ENCODE peak calls at places on chromosomes 2 and 18, in seven cellular contexts. One of them, this sample, is unnamed.

GRCh38 chr2:101970901-101971300 is 20.9 kb upstream of the IL1R2 start:
- DNase-seq in progenitor cell of endocrine pancreas: no peak
- DNase-seq in WERI-Rb-1: no peak
- DNase-seq in stomach: no peak
- DNase-seq in BJ: no peak
- DNase-seq in fibroblast of pulmonary artery: peak; percentile 65
- DNase-seq in ovary: no peak
- DNase-seq in this sample: no peak

GRCh38 chr2:236113425-236113824 is 54.8 kb downstream of the GBX2 start:
- DNase-seq in ovary: no peak
- DNase-seq in progenitor cell of endocrine pancreas: no peak
- DNase-seq in stomach: no peak
- DNase-seq in BJ: no peak
- DNase-seq in WERI-Rb-1: peak; percentile 19
- DNase-seq in fibroblast of pulmonary artery: no peak
- DNase-seq in this sample: no peak

GRCh38 chr2:20599861-20600461 is 50.9 kb downstream of the HS1BP3 start:
- DNase-seq in fibroblast of pulmonary artery: no peak
- DNase-seq in progenitor cell of endocrine pancreas: no peak
- DNase-seq in ovary: peak; percentile 31
- DNase-seq in stomach: peak; percentile 24
- DNase-seq in BJ: no peak
- DNase-seq in WERI-Rb-1: peak; percentile 58
- DNase-seq in this sample: peak; percentile 35

GRCh38 chr2:217932661-217933325 is 70.0 kb downstream of the TNS1 start:
- DNase-seq in progenitor cell of endocrine pancreas: no peak
- DNase-seq in fibroblast of pulmonary artery: peak; percentile 73
- DNase-seq in BJ: no peak
- DNase-seq in ovary: no peak
- DNase-seq in stomach: no peak
- DNase-seq in WERI-Rb-1: no peak
- DNase-seq in this sample: no peak

GRCh38 chr2:122927217-122927616 is 1097.9 kb upstream of the CNTNAP5 start:
- DNase-seq in progenitor cell of endocrine pancreas: no peak
- DNase-seq in fibroblast of pulmonary artery: peak; percentile 28
- DNase-seq in ovary: no peak
- DNase-seq in BJ: no peak
- DNase-seq in WERI-Rb-1: no peak
- DNase-seq in stomach: no peak
- DNase-seq in this sample: no peak

GRCh38 chr2:164792316-164793127 is 49.1 kb downstream of the COBLL1 start:
- DNase-seq in progenitor cell of endocrine pancreas: no peak
- DNase-seq in BJ: no peak
- DNase-seq in ovary: no peak
- DNase-seq in WERI-Rb-1: no peak
- DNase-seq in stomach: no peak
- DNase-seq in fibroblast of pulmonary artery: no peak
- DNase-seq in this sample: no peak

GRCh38 chr2:105449083-105449482 is 50.2 kb upstream of the FHL2 start:
- DNase-seq in WERI-Rb-1: no peak
- DNase-seq in stomach: peak; percentile 53
- DNase-seq in BJ: no peak
- DNase-seq in ovary: no peak
- DNase-seq in fibroblast of pulmonary artery: no peak
- DNase-seq in progenitor cell of endocrine pancreas: no peak
- DNase-seq in this sample: no peak

GRCh38 chr18:40866013-40866644 is 1088.9 kb upstream of the PIK3C3 start:
- DNase-seq in fibroblast of pulmonary artery: no peak
- DNase-seq in WERI-Rb-1: peak; percentile 19
- DNase-seq in stomach: no peak
- DNase-seq in BJ: no peak
- DNase-seq in ovary: no peak
- DNase-seq in progenitor cell of endocrine pancreas: no peak
- DNase-seq in this sample: peak; percentile 3

GRCh38 chr18:38006541-38006940 is 440.9 kb upstream of the CELF4 start:
- DNase-seq in BJ: no peak
- DNase-seq in stomach: no peak
- DNase-seq in ovary: no peak
- DNase-seq in WERI-Rb-1: no peak
- DNase-seq in progenitor cell of endocrine pancreas: no peak
- DNase-seq in fibroblast of pulmonary artery: no peak
- DNase-seq in this sample: no peak

GRCh38 chr2:218898109-218898878 is 17.6 kb downstream of the WNT10A start:
- DNase-seq in ovary: peak; percentile 85
- DNase-seq in BJ: no peak
- DNase-seq in WERI-Rb-1: peak; percentile 55
- DNase-seq in progenitor cell of endocrine pancreas: peak; percentile 65
- DNase-seq in fibroblast of pulmonary artery: peak; percentile 43
- DNase-seq in stomach: peak; percentile 79
- DNase-seq in this sample: peak; percentile 90

GRCh38 chr18:11178951-11179549 is 29.7 kb upstream of the PIEZO2 start:
- DNase-seq in progenitor cell of endocrine pancreas: no peak
- DNase-seq in ovary: peak; percentile 45
- DNase-seq in BJ: no peak
- DNase-seq in fibroblast of pulmonary artery: peak; percentile 28
- DNase-seq in stomach: no peak
- DNase-seq in WERI-Rb-1: no peak
- DNase-seq in this sample: no peak

GRCh38 chr2:7083580-7084509 is 166.6 kb downstream of the RNF144A start:
- DNase-seq in BJ: no peak
- DNase-seq in progenitor cell of endocrine pancreas: no peak
- DNase-seq in ovary: no peak
- DNase-seq in stomach: no peak
- DNase-seq in fibroblast of pulmonary artery: peak; percentile 60
- DNase-seq in WERI-Rb-1: peak; percentile 53
- DNase-seq in this sample: no peak

GRCh38 chr2:225411452-225411851 is 11.9 kb downstream of the NYAP2 start:
- DNase-seq in WERI-Rb-1: no peak
- DNase-seq in fibroblast of pulmonary artery: no peak
- DNase-seq in progenitor cell of endocrine pancreas: no peak
- DNase-seq in stomach: no peak
- DNase-seq in BJ: no peak
- DNase-seq in ovary: no peak
- DNase-seq in this sample: no peak

GRCh38 chr2:126635281-126635680 is 20.7 kb upstream of the GYPC start:
- DNase-seq in WERI-Rb-1: no peak
- DNase-seq in stomach: no peak
- DNase-seq in ovary: no peak
- DNase-seq in progenitor cell of endocrine pancreas: no peak
- DNase-seq in BJ: no peak
- DNase-seq in fibroblast of pulmonary artery: peak; percentile 93
- DNase-seq in this sample: no peak

GRCh38 chr2:136448986-136449780 is 316.2 kb upstream of the THSD7B start:
- DNase-seq in ovary: no peak
- DNase-seq in BJ: no peak
- DNase-seq in WERI-Rb-1: no peak
- DNase-seq in stomach: no peak
- DNase-seq in progenitor cell of endocrine pancreas: no peak
- DNase-seq in fibroblast of pulmonary artery: no peak
- DNase-seq in this sample: no peak

GRCh38 chr2:120391905-120392665 is 46.1 kb downstream of the INHBB start:
- DNase-seq in stomach: peak; percentile 11
- DNase-seq in ovary: peak; percentile 14
- DNase-seq in WERI-Rb-1: no peak
- DNase-seq in BJ: no peak
- DNase-seq in progenitor cell of endocrine pancreas: peak; percentile 3
- DNase-seq in fibroblast of pulmonary artery: no peak
- DNase-seq in this sample: no peak

GRCh38 chr2:30216157-30216556 is 15.2 kb upstream of the LBH start:
- DNase-seq in stomach: no peak
- DNase-seq in WERI-Rb-1: no peak
- DNase-seq in progenitor cell of endocrine pancreas: no peak
- DNase-seq in ovary: no peak
- DNase-seq in BJ: no peak
- DNase-seq in fibroblast of pulmonary artery: peak; percentile 32
- DNase-seq in this sample: no peak

GRCh38 chr18:55310044-55310676 is 277.8 kb downstream of the TCF4 start:
- DNase-seq in ovary: no peak
- DNase-seq in BJ: no peak
- DNase-seq in progenitor cell of endocrine pancreas: no peak
- DNase-seq in fibroblast of pulmonary artery: no peak
- DNase-seq in stomach: no peak
- DNase-seq in WERI-Rb-1: no peak
- DNase-seq in this sample: no peak

GRCh38 chr2:3009499-3009882 is 368.1 kb downstream of the EIPR1 start:
- DNase-seq in ovary: no peak
- DNase-seq in fibroblast of pulmonary artery: no peak
- DNase-seq in stomach: no peak
- DNase-seq in BJ: no peak
- DNase-seq in progenitor cell of endocrine pancreas: no peak
- DNase-seq in WERI-Rb-1: no peak
- DNase-seq in this sample: no peak

GRCh38 chr2:24711881-24712280 is 81.3 kb downstream of the PTRHD1 start:
- DNase-seq in BJ: no peak
- DNase-seq in WERI-Rb-1: no peak
- DNase-seq in progenitor cell of endocrine pancreas: no peak
- DNase-seq in fibroblast of pulmonary artery: no peak
- DNase-seq in stomach: no peak
- DNase-seq in ovary: no peak
- DNase-seq in this sample: no peak

GRCh38 chr18:23053756-23054457 is 81.4 kb upstream of the CABLES1 start:
- DNase-seq in BJ: no peak
- DNase-seq in stomach: peak; percentile 27
- DNase-seq in WERI-Rb-1: peak; percentile 74
- DNase-seq in fibroblast of pulmonary artery: peak; percentile 64
- DNase-seq in progenitor cell of endocrine pancreas: peak; percentile 19
- DNase-seq in ovary: no peak
- DNase-seq in this sample: peak; percentile 41

DNA sequence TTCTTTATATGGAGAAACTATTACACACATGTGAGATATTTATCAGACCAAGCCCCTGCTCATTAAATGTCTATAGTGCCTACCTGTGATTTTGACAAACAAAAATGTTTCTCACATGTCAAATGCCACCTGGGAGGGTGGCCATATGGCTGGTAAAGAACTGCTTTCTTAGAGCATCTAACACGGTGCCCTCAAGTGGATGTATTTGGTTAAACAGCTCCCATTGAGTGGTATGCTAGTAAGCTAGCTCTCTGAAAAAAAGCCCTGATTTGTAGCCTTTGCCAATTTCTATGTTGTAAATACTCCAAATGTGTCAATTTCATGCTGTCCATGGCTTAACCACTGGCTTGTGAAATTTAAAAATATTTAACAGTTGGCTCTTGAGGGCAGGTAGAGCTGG is 94.6 kb downstream of the PMAIP1 start:
- DNase-seq in ovary: no peak
- DNase-seq in fibroblast of pulmonary artery: peak; percentile 18
- DNase-seq in WERI-Rb-1: no peak
- DNase-seq in progenitor cell of endocrine pancreas: no peak
- DNase-seq in BJ: no peak
- DNase-seq in stomach: no peak
- DNase-seq in this sample: no peak
- TF ChIP-seq CTCF in ovary: no peak
- TF ChIP-seq CTCF in fibroblast of pulmonary artery: peak; percentile 28
- TF ChIP-seq CTCF in WERI-Rb-1: peak; percentile 33
- TF ChIP-seq CTCF in progenitor cell of endocrine pancreas: peak; percentile 31
- TF ChIP-seq CTCF in BJ: peak; percentile 24
- TF ChIP-seq CTCF in stomach: no peak
- TF ChIP-seq CTCF in this sample: no peak

GRCh38 chr2:50674876-50675275 is 357.1 kb downstream of the NRXN1 start:
- DNase-seq in ovary: no peak
- DNase-seq in WERI-Rb-1: peak; percentile 15
- DNase-seq in fibroblast of pulmonary artery: no peak
- DNase-seq in BJ: no peak
- DNase-seq in stomach: no peak
- DNase-seq in progenitor cell of endocrine pancreas: no peak
- DNase-seq in this sample: no peak
- TF ChIP-seq CTCF in ovary: no peak
- TF ChIP-seq CTCF in WERI-Rb-1: peak; percentile 28
- TF ChIP-seq CTCF in fibroblast of pulmonary artery: no peak
- TF ChIP-seq CTCF in BJ: no peak
- TF ChIP-seq CTCF in stomach: no peak
- TF ChIP-seq CTCF in progenitor cell of endocrine pancreas: no peak
- TF ChIP-seq CTCF in this sample: no peak

GRCh38 chr2:138373993-138374408 is 127.6 kb upstream of the SPOPL start:
- DNase-seq in progenitor cell of endocrine pancreas: no peak
- DNase-seq in fibroblast of pulmonary artery: peak; percentile 74
- DNase-seq in BJ: no peak
- DNase-seq in ovary: no peak
- DNase-seq in stomach: no peak
- DNase-seq in WERI-Rb-1: peak; percentile 14
- DNase-seq in this sample: peak; percentile 13
- TF ChIP-seq CTCF in progenitor cell of endocrine pancreas: peak; percentile 77
- TF ChIP-seq CTCF in fibroblast of pulmonary artery: peak; percentile 75
- TF ChIP-seq CTCF in BJ: peak; percentile 75
- TF ChIP-seq CTCF in ovary: peak; percentile 63
- TF ChIP-seq CTCF in stomach: peak; percentile 38
- TF ChIP-seq CTCF in WERI-Rb-1: peak; percentile 56
- TF ChIP-seq CTCF in this sample: peak; percentile 71

GRCh38 chr2:47088371-47089082 is 66.6 kb downstream of the STPG4 start:
- DNase-seq in WERI-Rb-1: no peak
- DNase-seq in progenitor cell of endocrine pancreas: no peak
- DNase-seq in fibroblast of pulmonary artery: peak; percentile 80
- DNase-seq in BJ: no peak
- DNase-seq in stomach: no peak
- DNase-seq in ovary: no peak
- DNase-seq in this sample: no peak
- TF ChIP-seq CTCF in WERI-Rb-1: peak; percentile 46
- TF ChIP-seq CTCF in progenitor cell of endocrine pancreas: no peak
- TF ChIP-seq CTCF in fibroblast of pulmonary artery: peak; percentile 39
- TF ChIP-seq CTCF in BJ: peak; percentile 17
- TF ChIP-seq CTCF in stomach: no peak
- TF ChIP-seq CTCF in ovary: no peak
- TF ChIP-seq CTCF in this sample: no peak

DNA sequence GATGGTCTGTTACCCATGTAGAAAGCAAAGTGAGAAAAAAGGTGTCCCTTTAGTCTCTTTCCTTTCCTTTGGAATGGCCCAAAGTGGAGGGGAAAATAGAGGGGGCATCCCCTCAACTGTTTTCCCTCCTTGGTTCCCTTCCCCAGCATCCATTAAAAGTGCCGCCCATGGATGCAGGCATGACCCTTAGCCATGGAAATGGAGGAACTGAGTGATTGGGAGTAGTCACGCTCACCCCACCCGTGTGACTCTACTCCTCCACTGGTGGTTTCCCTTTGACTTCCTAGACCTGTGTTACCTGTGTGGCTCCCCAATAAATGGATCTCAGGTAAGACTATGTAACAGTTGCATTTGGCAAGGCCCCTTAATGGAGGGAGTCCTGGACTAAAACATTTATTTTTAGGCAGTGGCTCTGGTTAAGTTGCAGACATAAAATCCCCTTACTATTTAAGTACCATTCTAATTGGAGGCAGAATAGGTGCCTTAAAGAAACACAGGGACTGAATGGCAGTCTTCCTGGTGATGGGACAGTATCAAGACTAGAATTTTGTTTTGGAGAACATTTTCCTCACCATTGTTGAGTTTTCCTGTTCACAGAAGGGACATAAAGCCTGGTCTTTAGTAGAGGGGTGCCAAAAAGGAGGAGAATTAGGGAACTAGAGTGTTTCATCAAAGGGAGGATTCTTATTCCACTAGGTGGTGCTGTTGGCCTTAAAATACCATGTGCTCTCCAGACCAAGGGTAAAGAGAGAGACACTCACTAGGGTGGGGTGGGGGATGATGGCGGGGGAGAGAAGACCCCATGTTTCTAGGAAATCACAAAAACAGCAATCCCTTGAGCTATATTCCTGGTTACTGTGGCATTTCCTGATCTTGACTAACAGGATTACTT is 25.7 kb upstream of the PLA2R1 start:
- DNase-seq in fibroblast of pulmonary artery: peak; percentile 49
- DNase-seq in BJ: no peak
- DNase-seq in progenitor cell of endocrine pancreas: no peak
- DNase-seq in stomach: no peak
- DNase-seq in WERI-Rb-1: peak; percentile 21
- DNase-seq in ovary: no peak
- DNase-seq in this sample: peak; percentile 12
- TF ChIP-seq CTCF in fibroblast of pulmonary artery: peak; percentile 35
- TF ChIP-seq CTCF in BJ: peak; percentile 28
- TF ChIP-seq CTCF in progenitor cell of endocrine pancreas: no peak
- TF ChIP-seq CTCF in stomach: no peak
- TF ChIP-seq CTCF in WERI-Rb-1: peak; percentile 49
- TF ChIP-seq CTCF in ovary: no peak
- TF ChIP-seq CTCF in this sample: no peak